ENCODE peak calls at places on chromosomes 7 and 10, in nine cellular contexts. B is central memory CD8-positive, alpha-beta T cell; P is GM23338; X is GDM1; O is activated naive CD8-positive, alpha-beta T cell treated with anti-CD3 and anti-CD28 coated beads, Interleukin-2, amount 50 U/mL, for 24 hours; C is thoracic aorta; S is H9; Q is left cardiac atrium; A is CMK. I is an unnamed sample.
A peak's percentile ranks its signal among the peaks of the same experiment; 100 is the strongest.

GRCh38 chr7:44189286-44189992 is at the start of gene GCK:
- DNase-seq in B (no peak), P (no peak), X (no peak), O (no peak), C (no peak), S (no peak), Q (no peak), A (no peak), I (no peak)

GRCh38 chr10:89283988-89284475 is 17.8 kb upstream of the IFIT2 start:
- DNase-seq in B (no peak), P (peak; percentile 51), X (no peak), O (no peak), C (no peak), S (peak; percentile 50), Q (peak; percentile 71), A (no peak), I (no peak)

GRCh38 chr10:61529208-61529607 is 76.0 kb upstream of the TMEM26 start:
- DNase-seq in B (no peak), P (no peak), X (no peak), O (no peak), C (no peak), S (no peak), Q (no peak), A (no peak), I (no peak)

GRCh38 chr7:120412665-120413064 is 139.7 kb downstream of the KCND2 start:
- DNase-seq in B (no peak), P (no peak), X (no peak), O (no peak), C (no peak), S (no peak), Q (no peak), A (no peak), I (no peak)

GRCh38 chr10:115968236-115968635 is 304.8 kb downstream of the GFRA1 start:
- DNase-seq in B (no peak), P (peak; percentile 6), X (no peak), O (no peak), C (no peak), S (no peak), Q (no peak), A (no peak), I (no peak)

GRCh38 chr10:28241766-28242399 is 61.0 kb downstream of the MPP7 start:
- DNase-seq in B (no peak), P (peak; percentile 73), X (peak; percentile 13), O (peak; percentile 33), C (no peak), S (no peak), Q (no peak), A (peak; percentile 2), I (peak; percentile 7)

GRCh38 chr7:115775981-115776380 is 254.6 kb downstream of the TFEC start:
- DNase-seq in B (no peak), P (no peak), X (no peak), O (no peak), C (no peak), S (no peak), Q (no peak), A (no peak), I (no peak)

GRCh38 chr10:38127812-38128211 is 33.7 kb downstream of the ZNF37A start:
- DNase-seq in B (no peak), P (no peak), X (no peak), O (no peak), C (no peak), S (no peak), Q (no peak), A (no peak), I (no peak)

GRCh38 chr7:5435291-5436002 is 11.8 kb upstream of the TNRC18 start:
- DNase-seq in B (no peak), P (no peak), X (no peak), O (no peak), C (no peak), S (no peak), Q (no peak), A (no peak), I (no peak)

GRCh38 chr10:67487906-67488619 is 207.9 kb downstream of the CTNNA3 start:
- DNase-seq in B (no peak), P (no peak), X (no peak), O (no peak), C (no peak), S (no peak), Q (no peak), A (no peak), I (no peak)

GRCh38 chr7:42151309-42151708 is 85.7 kb downstream of the GLI3 start:
- DNase-seq in B (no peak), P (no peak), X (no peak), O (no peak), C (no peak), S (no peak), Q (no peak), A (no peak), I (no peak)

GRCh38 chr7:151272410-151272809 is 23.9 kb upstream of the SMARCD3 start:
- DNase-seq in B (no peak), P (no peak), X (no peak), O (no peak), C (no peak), S (no peak), Q (no peak), A (no peak), I (no peak)

GRCh38 chr7:5671053-5671452 is 110.4 kb downstream of the RNF216 start:
- DNase-seq in B (no peak), P (no peak), X (no peak), O (no peak), C (no peak), S (no peak), Q (no peak), A (no peak), I (no peak)

GRCh38 chr7:159034988-159035387 is 109.7 kb downstream of the VIPR2 start:
- DNase-seq in B (peak; percentile 2), P (no peak), X (no peak), O (no peak), C (no peak), S (peak; percentile 23), Q (no peak), A (no peak), I (no peak)

GRCh38 chr7:2645274-2645868 is 13.6 kb downstream of the TTYH3 start:
- DNase-seq in B (peak; percentile 38), P (peak; percentile 60), X (peak; percentile 66), O (peak; percentile 70), C (no peak), S (peak; percentile 67), Q (no peak), A (no peak), I (no peak)

GRCh38 chr7:141590666-141591065 is 39.5 kb downstream of the AGK start:
- DNase-seq in B (no peak), P (no peak), X (no peak), O (no peak), C (no peak), S (no peak), Q (no peak), A (no peak), I (no peak)

GRCh38 chr10:75919913-75920312 is 488.5 kb downstream of the LRMDA start:
- DNase-seq in B (no peak), P (no peak), X (no peak), O (no peak), C (no peak), S (no peak), Q (no peak), A (no peak), I (no peak)

GRCh38 chr10:70357447-70358035 is 24.9 kb downstream of the LRRC20 start:
- DNase-seq in B (no peak), P (no peak), X (no peak), O (no peak), C (no peak), S (no peak), Q (no peak), A (no peak), I (no peak)

GRCh38 chr7:27303021-27303420 is 60.4 kb downstream of the EVX1 start:
- DNase-seq in B (no peak), P (no peak), X (no peak), O (no peak), C (no peak), S (no peak), Q (no peak), A (no peak), I (no peak)

GRCh38 chr7:36287371-36288241 is 102.1 kb upstream of the ANLN start:
- DNase-seq in B (no peak), P (no peak), X (no peak), O (peak; percentile 34), C (no peak), S (no peak), Q (no peak), A (no peak), I (no peak)

GRCh38 chr10:133116455-133116854 is 28.7 kb downstream of the ADGRA1 start:
- DNase-seq in B (no peak), P (no peak), X (no peak), O (no peak), C (no peak), S (no peak), Q (no peak), A (no peak), I (no peak)

GRCh38 chr7:71665716-71666115 is 533.8 kb downstream of the GALNT17 start:
- DNase-seq in B (no peak), P (no peak), X (no peak), O (no peak), C (no peak), S (no peak), Q (no peak), A (no peak), I (no peak)

GRCh38 chr7:87876040-87876758 is at the start of the genes DBF4 and SLC25A40:
- DNase-seq in B (peak; percentile 92), P (peak; percentile 93), X (peak; percentile 96), O (peak; percentile 98), C (peak; percentile 81), S (peak; percentile 93), Q (peak; percentile 97), A (peak; percentile 73), I (peak; percentile 72)

GRCh38 chr7:55065079-55065478 is 46.3 kb downstream of the EGFR start:
- DNase-seq in B (no peak), P (no peak), X (no peak), O (no peak), C (no peak), S (no peak), Q (peak; percentile 60), A (no peak), I (no peak)

GRCh38 chr10:36019749-36020148 is 377.7 kb upstream of the FZD8 start:
- DNase-seq in B (no peak), P (no peak), X (no peak), O (no peak), C (no peak), S (no peak), Q (no peak), A (no peak), I (no peak)

GRCh38 chr10:65570143-65571010 is 1355.5 kb upstream of the LRRTM3 start:
- DNase-seq in B (no peak), P (peak; percentile 87), X (peak; percentile 33), O (no peak), C (no peak), S (peak; percentile 85), Q (peak; percentile 24), A (peak; percentile 56), I (no peak)

GRCh38 chr10:122279725-122280141 is 8.6 kb downstream of the BTBD16 start:
- DNase-seq in B (no peak), P (peak; percentile 83), X (no peak), O (peak; percentile 18), C (no peak), S (peak; percentile 79), Q (no peak), A (no peak), I (peak; percentile 47)

GRCh38 chr7:21355406-21355874 is 72.4 kb upstream of the SP4 start:
- DNase-seq in B (peak; percentile 46), P (no peak), X (peak; percentile 44), O (peak; percentile 48), C (no peak), S (no peak), Q (no peak), A (peak; percentile 58), I (no peak)

GRCh38 chr7:156823441-156823840 is 69.5 kb downstream of the LMBR1 start:
- DNase-seq in B (no peak), P (no peak), X (no peak), O (no peak), C (no peak), S (no peak), Q (no peak), A (no peak), I (no peak)